ENCODE peak calls at places on chromosomes 4 and X, in five cellular contexts. V is neuronal stem cell, L is mesendoderm, E is H1, C is IMR-90. D is an unnamed sample. For H3K4me1, the result is how much of the 10 kb centered on the place peaks cover.

GRCh38 chrX:101206471-101206870 is 13.1 kb upstream of the DRP2 start:
- DNase-seq in V (no peak), L (peak), E (no peak), C (peak), D (no peak)

GRCh38 chr4:52017809-52018208 is 2.4 kb downstream of the LRRC66 start:
- DNase-seq in V (no peak), L (no peak), E (no peak), C (no peak), D (no peak)

GRCh38 chr4:146852365-146852764 is 93.3 kb downstream of the TTC29 start:
- DNase-seq in V (no peak), L (no peak), E (no peak), C (no peak), D (no peak)

GRCh38 chr4:7759635-7760034 is 180.0 kb downstream of the AFAP1 start:
- DNase-seq in V (no peak), L (no peak), E (no peak), C (no peak), D (no peak)

GRCh38 chr4:183504930-183505555 is at the start of gene ING2:
- DNase-seq in V (no peak), L (peak), E (peak), C (no peak), D (no peak)

GRCh38 chrX:68669872-68670271 is 22.4 kb downstream of the STARD8 start:
- DNase-seq in V (no peak), L (no peak), E (no peak), C (no peak), D (no peak)

GRCh38 chr4:133891001-133891400 is 310.6 kb downstream of the PABPC4L start:
- DNase-seq in V (no peak), L (no peak), E (no peak), C (no peak), D (no peak)

GRCh38 chr4:128357286-128357685 is 69.7 kb upstream of the PGRMC2 start:
- DNase-seq in V (no peak), L (no peak), E (no peak), C (no peak), D (no peak)

GRCh38 chr4:118279328-118279727 is 73.5 kb downstream of the PRSS12 start:
- DNase-seq in V (no peak), L (no peak), E (no peak), C (no peak), D (no peak)

GRCh38 chr4:139692300-139693012 is 26.8 kb downstream of the MGST2 start:
- DNase-seq in V (no peak), L (peak), E (no peak), C (no peak), D (peak)

GRCh38 chr4:56247646-56248045 is 139.6 kb downstream of the AASDH start:
- DNase-seq in V (no peak), L (no peak), E (no peak), C (no peak), D (no peak)

GRCh38 chr4:153232768-153233167 is 28.5 kb downstream of the TRIM2 start:
- DNase-seq in V (no peak), L (peak), E (peak), C (no peak), D (peak)

GRCh38 chr4:57018930-57019329 is 40.2 kb downstream of the POLR2B start:
- DNase-seq in V (no peak), L (no peak), E (no peak), C (peak), D (no peak)

GRCh38 chr4:75564023-75564422 is 8.2 kb downstream of the ODAPH start:
- DNase-seq in V (no peak), L (no peak), E (no peak), C (no peak), D (no peak)

GRCh38 chr4:152525878-152526277 is 10.0 kb downstream of the FBXW7 start:
- DNase-seq in V (no peak), L (no peak), E (no peak), C (no peak), D (no peak)

GRCh38 chrX:40543661-40544328 is 37.0 kb upstream of the ATP6AP2 start:
- DNase-seq in V (peak), L (peak), E (no peak), C (peak), D (no peak)

GRCh38 chrX:151753313-151754041 is 18.9 kb downstream of the CNGA2 start:
- DNase-seq in V (peak), L (peak), E (peak), C (peak), D (peak)

GRCh38 chrX:131821945-131822622 is 201.0 kb upstream of the STK26 start:
- DNase-seq in V (no peak), L (no peak), E (no peak), C (peak), D (no peak)

GRCh38 chr4:83605744-83606172 is 69.8 kb downstream of the GPAT3 start:
- DNase-seq in V (no peak), L (no peak), E (no peak), C (no peak), D (no peak)

GRCh38 chr4:74235135-74235534 is 73.1 kb upstream of the EPGN start:
- DNase-seq in V (no peak), L (no peak), E (no peak), C (no peak), D (no peak)

GRCh38 chrX:142637206-142637605 is 388.5 kb upstream of the SPANXN4 start:
- DNase-seq in V (no peak), L (no peak), E (no peak), C (no peak), D (no peak)

GRCh38 chr4:177220376-177220775 is 89.3 kb upstream of the NEIL3 start:
- DNase-seq in V (no peak), L (no peak), E (no peak), C (peak), D (no peak)

GRCh38 chr4:181330654-181331595 is 912.3 kb upstream of the TENM3 start:
- DNase-seq in V (no peak), L (no peak), E (no peak), C (no peak), D (no peak)

GRCh38 chr4:26496207-26496783 is 6.0 kb upstream of the CCKAR start:
- DNase-seq in V (no peak), L (no peak), E (no peak), C (no peak), D (no peak)

GRCh38 chr4:44661940-44662622 is 10.7 kb upstream of the YIPF7 start:
- DNase-seq in V (no peak), L (no peak), E (no peak), C (no peak), D (no peak)

GRCh38 chr4:90641856-90642599 is 514.8 kb downstream of the CCSER1 start:
- DNase-seq in V (no peak), L (peak), E (no peak), C (no peak), D (no peak)

GRCh38 chr4:118353452-118353851 is 649 bp upstream of the PRSS12 start:
- DNase-seq in V (no peak), L (peak), E (no peak), C (no peak), D (no peak)

GRCh38 chrX:106249706-106250379 is 81.7 kb downstream of the PWWP3B start:
- DNase-seq in V (no peak), L (no peak), E (no peak), C (no peak), D (no peak)
- H3K4me1 ChIP-seq in V (under half), L (under half), E (under half), C (under half), D (under half)

DNA sequence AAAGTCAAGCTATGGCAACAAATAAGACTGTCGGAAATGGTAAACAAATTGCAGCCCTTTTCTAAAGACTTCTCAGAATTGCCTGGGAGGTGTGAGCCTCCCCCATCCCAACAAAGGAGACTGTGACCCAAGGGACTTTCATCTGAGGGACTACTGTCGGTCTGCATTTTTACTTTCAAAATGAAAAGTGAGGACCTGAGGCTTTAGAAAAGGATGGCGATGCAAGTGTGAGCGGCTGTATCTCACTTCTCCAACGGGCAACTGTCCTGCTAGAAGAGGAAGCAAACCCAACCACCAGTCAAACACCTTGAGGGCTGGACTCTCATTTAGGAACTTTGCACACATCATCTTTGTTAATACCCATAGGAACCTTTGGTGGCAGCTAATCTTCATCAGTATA is 62.6 kb upstream of the CLNK start:
- DNase-seq in V (no peak), L (no peak), E (no peak), C (no peak), D (no peak)
- H2AK5ac ChIP-seq in V (no peak), L (no peak), E (no peak), C (no peak), D (no peak)

GRCh38 chrX:73817381-73818199 is 254.6 kb downstream of the CHIC1 start:
- DNase-seq in V (no peak), L (no peak), E (no peak), C (no peak), D (no peak)

GRCh38 chrX:73823473-73824004 is 260.5 kb downstream of the CHIC1 start:
- DNase-seq in V (no peak), L (no peak), E (no peak), C (no peak), D (no peak)

GRCh38 chrX:73821921-73822559 is 259.0 kb downstream of the CHIC1 start:
- DNase-seq in V (no peak), L (no peak), E (no peak), C (no peak), D (no peak)

GRCh38 chrX:73822775-73823174 is 259.8 kb downstream of the CHIC1 start:
- DNase-seq in V (no peak), L (no peak), E (no peak), C (no peak), D (no peak)

GRCh38 chrX:73818200-73819116 is 255.5 kb downstream of the CHIC1 start:
- DNase-seq in V (no peak), L (no peak), E (no peak), C (no peak), D (no peak)
- H3K4me2 ChIP-seq in V (no peak), L (no peak), E (no peak), C (no peak), D (no peak)

GRCh38 chr4:108620101-108620932 is at the start of gene RPL34:
- DNase-seq in V (peak), L (peak), E (peak), C (peak), D (peak)

GRCh38 chr4:108619372-108620100 is 840 bp upstream of the RPL34 start:
- DNase-seq in V (no peak), L (no peak), E (no peak), C (no peak), D (no peak)

GRCh38 chr4:108622828-108623227 is 2.5 kb downstream of the RPL34 start:
- DNase-seq in V (no peak), L (no peak), E (no peak), C (no peak), D (no peak)

GRCh38 chr4:108622022-108622421 is 1.6 kb downstream of the RPL34 start:
- DNase-seq in V (no peak), L (no peak), E (no peak), C (no peak), D (no peak)

GRCh38 chr4:108620933-108621905 is 843 bp downstream of the RPL34 start:
- DNase-seq in V (no peak), L (no peak), E (no peak), C (peak), D (no peak)
- H3K4me1 ChIP-seq in V (under half), L (under half), E (under half), C (under half), D (under half)

DNA sequence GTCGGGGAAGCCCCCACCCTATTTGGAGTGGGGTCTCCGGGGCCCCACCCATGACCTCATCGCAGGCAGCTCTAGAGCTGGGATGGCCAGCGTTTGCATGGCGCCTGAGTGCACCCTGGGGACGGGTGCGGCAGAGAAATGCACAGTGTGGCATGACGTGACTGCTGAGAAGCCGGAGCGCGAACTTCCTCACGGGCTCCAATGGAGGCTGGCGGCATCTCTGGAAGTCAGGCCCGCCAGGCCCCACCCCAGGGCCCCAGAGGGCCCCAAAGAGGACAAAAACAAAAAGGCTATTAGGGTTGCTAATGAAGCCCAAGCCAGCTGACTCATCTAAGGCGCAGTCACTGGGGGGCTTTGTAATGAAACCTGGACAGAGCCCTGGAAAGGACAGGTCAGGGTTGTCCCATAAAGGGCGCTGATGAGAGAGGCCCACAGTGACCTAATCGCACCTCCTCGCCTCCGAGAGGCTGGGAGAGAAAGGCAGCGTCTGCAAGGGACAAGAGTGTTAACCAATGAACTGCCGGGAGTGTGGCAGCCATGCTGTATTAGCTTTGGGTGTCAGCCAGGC is 86.0 kb upstream of the C1QTNF7 start:
- DNase-seq in V (no peak), L (no peak), E (no peak), C (no peak), D (no peak)
- H2AK5ac ChIP-seq in V (peak), L (peak), E (no peak), C (peak), D (no peak)

D was measured in H9.